ENCODE peak calls at places on chromosome 15, in ten cellular contexts. M, N, L, I, R, V, E, K, O and Z are unnamed samples.

GRCh38 chr15:42691308-42691707 is 45.6 kb downstream of the CDAN1 start:
- DNase-seq in O (no peak), R (no peak), N (no peak), I (no peak), L (no peak), K (no peak), M (no peak), E (no peak), V (no peak), Z (no peak)

GRCh38 chr15:78327442-78327841 is 12.7 kb upstream of the CRABP1 start:
- DNase-seq in M (no peak), O (no peak), V (no peak), R (no peak), L (no peak), E (no peak), K (no peak), I (no peak), N (no peak), Z (no peak)

GRCh38 chr15:89243046-89243690 is 611 bp upstream of the FANCI start:
- DNase-seq in K (peak; percentile 30), R (no peak), V (peak; percentile 10), O (no peak), N (no peak), E (no peak), I (no peak), L (no peak), M (no peak), Z (peak; percentile 7)

GRCh38 chr15:70741107-70741511 is 22.2 kb downstream of the UACA start:
- DNase-seq in N (no peak), I (no peak), M (no peak), K (peak; percentile 63), V (peak; percentile 90), E (peak; percentile 65), O (no peak), R (no peak), L (peak; percentile 58), Z (peak; percentile 67)

GRCh38 chr15:36358094-36358961 is 221.1 kb upstream of the CDIN1 start:
- DNase-seq in R (no peak), N (no peak), O (no peak), L (peak; percentile 54), I (no peak), V (peak; percentile 95), E (peak; percentile 91), K (peak; percentile 61), M (no peak), Z (peak; percentile 55)

GRCh38 chr15:69735126-69735525 is 282.5 kb downstream of the RPLP1 start:
- DNase-seq in L (no peak), O (no peak), M (no peak), E (no peak), N (no peak), V (no peak), I (no peak), R (peak; percentile 49), K (no peak), Z (no peak)

GRCh38 chr15:95300958-95301357 is 1029.5 kb upstream of the NR2F2 start:
- DNase-seq in E (peak; percentile 32), K (peak; percentile 26), R (no peak), N (no peak), V (peak; percentile 64), L (no peak), I (no peak), M (no peak), O (no peak), Z (no peak)

GRCh38 chr15:74651251-74651741 is 35.7 kb downstream of the CLK3 start:
- DNase-seq in E (no peak), N (no peak), K (no peak), O (no peak), L (no peak), V (no peak), R (no peak), I (no peak), M (no peak), Z (no peak)

GRCh38 chr15:81023483-81024264 is 23.0 kb downstream of the TLNRD1 start:
- DNase-seq in M (no peak), L (no peak), K (peak; percentile 80), R (no peak), I (peak; percentile 58), O (peak; percentile 72), V (peak; percentile 66), N (no peak), E (peak; percentile 82), Z (peak; percentile 44)

GRCh38 chr15:94638183-94638582 is 406.8 kb downstream of the MCTP2 start:
- DNase-seq in R (no peak), E (no peak), N (no peak), L (no peak), O (no peak), K (no peak), I (no peak), M (no peak), V (no peak), Z (no peak)

GRCh38 chr15:44810237-44810636 is 73.9 kb downstream of the TRIM69 start:
- DNase-seq in O (no peak), V (no peak), L (no peak), I (no peak), E (no peak), R (no peak), N (no peak), M (no peak), K (no peak), Z (no peak)

GRCh38 chr15:27408428-27408827 is 437.4 kb downstream of the GABRG3 start:
- DNase-seq in M (no peak), V (no peak), L (no peak), I (no peak), E (no peak), K (no peak), O (no peak), R (no peak), N (no peak), Z (no peak)

GRCh38 chr15:99430881-99431401 is 134.8 kb upstream of the MEF2A start:
- DNase-seq in M (no peak), O (peak; percentile 34), E (no peak), R (no peak), K (no peak), I (no peak), L (no peak), N (peak; percentile 42), V (no peak), Z (no peak)

GRCh38 chr15:88003928-88004327 is 252.6 kb downstream of the NTRK3 start:
- DNase-seq in K (no peak), L (no peak), R (no peak), M (no peak), O (no peak), V (no peak), N (no peak), E (no peak), I (no peak), Z (no peak)